ENCODE peak calls at places on chromosomes 7 and 10, in ten cellular contexts. D is RWPE2, W is GM12878, J is fibroblast of lung, U is colonic mucosa, S is tibial artery, F is PC-3, H is stomach, L is cardiac muscle cell, V is OCI-LY7. G is an unnamed sample.

GRCh38 chr7:87287738-87288341 is 57.6 kb upstream of the CROT start:
- DNase-seq in H (no peak), V (no peak), S (no peak), L (no peak), D (no peak), J (no peak), W (no peak), U (no peak), F (no peak), G (no peak)

GRCh38 chr7:73624669-73625001 is 313 bp upstream of the MLXIPL start:
- DNase-seq in D (no peak), V (no peak), F (no peak), L (no peak), H (no peak), S (no peak), U (no peak), J (no peak), W (no peak), G (no peak)

GRCh38 chr7:102390697-102391484 is 5.3 kb upstream of the PRKRIP1 start:
- DNase-seq in L (peak; percentile 83), U (peak; percentile 89), D (peak; percentile 79), J (peak; percentile 73), S (peak; percentile 84), F (peak; percentile 80), H (peak; percentile 89), V (peak; percentile 81), W (no peak), G (peak; percentile 75)

GRCh38 chr10:26214538-26215461 is 1.8 kb upstream of the GAD2 start:
- DNase-seq in J (no peak), U (no peak), W (no peak), F (no peak), D (no peak), L (no peak), H (no peak), S (no peak), V (no peak), G (no peak)

GRCh38 chr7:140342732-140343514 is 55.4 kb downstream of the SLC37A3 start:
- DNase-seq in D (no peak), V (peak; percentile 63), J (peak; percentile 32), W (no peak), L (peak; percentile 48), H (peak; percentile 31), F (peak; percentile 31), U (peak; percentile 49), S (no peak), G (no peak)

GRCh38 chr10:9305018-9305655 is 1250.6 kb downstream of the GATA3 start:
- DNase-seq in H (no peak), L (peak; percentile 43), J (peak; percentile 52), W (no peak), V (peak; percentile 11), D (no peak), U (no peak), F (peak; percentile 32), S (no peak), G (no peak)

GRCh38 chr7:77800158-77800557 is 1.6 kb downstream of the PHTF2 start:
- DNase-seq in W (peak; percentile 48), D (no peak), V (peak; percentile 30), L (peak; percentile 68), U (peak; percentile 31), H (no peak), J (no peak), S (no peak), F (no peak), G (no peak)

GRCh38 chr10:125004571-125005311 is 62.8 kb downstream of the ZRANB1 start:
- DNase-seq in J (no peak), U (no peak), D (peak; percentile 58), F (no peak), L (no peak), H (peak; percentile 17), V (no peak), W (no peak), S (peak; percentile 62), G (no peak)

GRCh38 chr10:70478191-70479160 is at the start of gene PALD1:
- DNase-seq in L (peak; percentile 39), H (peak; percentile 44), V (peak; percentile 81), D (no peak), U (peak; percentile 64), W (no peak), F (peak; percentile 70), S (peak; percentile 88), J (peak; percentile 33), G (peak; percentile 54)

GRCh38 chr7:105353752-105354328 is 34.9 kb downstream of the SRPK2 start:
- DNase-seq in J (peak; percentile 43), S (peak; percentile 74), W (no peak), H (peak; percentile 49), F (no peak), D (no peak), V (peak; percentile 11), U (peak; percentile 39), L (peak; percentile 80), G (no peak)

GRCh38 chr7:33107136-33108066 is 1.8 kb downstream of the RP9 start:
- DNase-seq in J (peak; percentile 63), U (peak; percentile 45), V (peak; percentile 74), H (peak; percentile 31), W (no peak), L (peak; percentile 69), S (no peak), F (peak; percentile 55), D (no peak), G (no peak)

GRCh38 chr7:27433581-27433980 is 191.0 kb downstream of the EVX1 start:
- DNase-seq in V (no peak), S (no peak), U (no peak), W (no peak), F (no peak), H (no peak), L (no peak), J (no peak), D (no peak), G (no peak)

GRCh38 chr7:118280319-118281012 is 56.0 kb downstream of the ANKRD7 start:
- DNase-seq in D (no peak), W (no peak), S (no peak), F (no peak), L (no peak), J (no peak), U (no peak), H (no peak), V (no peak), G (no peak)

GRCh38 chr7:1599571-1600395 is 30.0 kb upstream of the PSMG3 start:
- DNase-seq in H (no peak), S (no peak), W (no peak), F (no peak), D (no peak), L (no peak), V (no peak), J (no peak), U (no peak), G (no peak)
- H3K4me1 ChIP-seq in H (no peaks in the 10 kb centered on the region), S (no peaks in the 10 kb centered on the region), W (no peaks in the 10 kb centered on the region), F (no peaks in the 10 kb centered on the region), D (no peaks in the 10 kb centered on the region), L (no peaks in the 10 kb centered on the region), V (no peaks in the 10 kb centered on the region), J (no peaks in the 10 kb centered on the region), U (no peaks in the 10 kb centered on the region), G (no peaks in the 10 kb centered on the region)

DNA sequence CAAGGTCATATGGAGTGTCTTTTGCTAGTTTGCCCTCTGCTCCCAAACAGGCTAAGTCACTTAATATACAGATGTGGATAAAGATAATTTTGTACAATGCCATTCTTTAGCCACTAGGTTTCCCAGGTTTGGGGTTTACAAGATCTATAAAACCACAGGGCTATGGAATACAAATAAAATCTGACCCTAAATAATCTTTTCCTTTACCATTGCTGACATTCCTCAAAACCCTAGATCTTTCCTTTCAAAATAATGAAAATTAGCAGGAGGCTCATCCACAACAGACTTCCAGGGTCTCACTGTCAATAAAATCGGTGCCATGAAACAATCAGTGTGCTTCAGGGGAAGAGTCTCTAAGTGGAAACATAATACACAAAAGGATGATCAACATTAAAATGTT is 148.4 kb downstream of the CPEB3 start:
- DNase-seq in S (no peak), W (no peak), V (peak; percentile 27), D (no peak), L (no peak), U (no peak), J (no peak), F (peak; percentile 63), H (no peak), G (no peak)
- TF ChIP-seq CTCF in S (no peak), W (no peak), V (peak; percentile 60), D (no peak), L (no peak), U (no peak), J (no peak), F (peak; percentile 43), H (no peak), G (no peak)

GRCh38 chr10:122852261-122852660 is 6.6 kb upstream of the CUZD1 start:
- DNase-seq in F (peak; percentile 75), H (no peak), L (no peak), W (no peak), U (no peak), D (no peak), J (no peak), V (no peak), S (no peak), G (no peak)

GRCh38 chr10:122850705-122851640 is 5.3 kb upstream of the CUZD1 start:
- DNase-seq in U (no peak), W (no peak), L (peak; percentile 49), V (no peak), H (no peak), F (peak; percentile 56), S (no peak), D (no peak), J (peak; percentile 74), G (no peak)

GRCh38 chr10:122854648-122855047 is 9.0 kb upstream of the CUZD1 start:
- DNase-seq in V (no peak), S (no peak), F (peak; percentile 88), W (no peak), J (peak; percentile 73), U (no peak), H (no peak), L (peak; percentile 38), D (no peak), G (no peak)

GRCh38 chr10:122855745-122856144 is 10.1 kb upstream of the CUZD1 start:
- DNase-seq in D (no peak), V (no peak), U (no peak), W (no peak), F (no peak), J (peak; percentile 47), L (no peak), S (no peak), H (no peak), G (no peak)

DNA sequence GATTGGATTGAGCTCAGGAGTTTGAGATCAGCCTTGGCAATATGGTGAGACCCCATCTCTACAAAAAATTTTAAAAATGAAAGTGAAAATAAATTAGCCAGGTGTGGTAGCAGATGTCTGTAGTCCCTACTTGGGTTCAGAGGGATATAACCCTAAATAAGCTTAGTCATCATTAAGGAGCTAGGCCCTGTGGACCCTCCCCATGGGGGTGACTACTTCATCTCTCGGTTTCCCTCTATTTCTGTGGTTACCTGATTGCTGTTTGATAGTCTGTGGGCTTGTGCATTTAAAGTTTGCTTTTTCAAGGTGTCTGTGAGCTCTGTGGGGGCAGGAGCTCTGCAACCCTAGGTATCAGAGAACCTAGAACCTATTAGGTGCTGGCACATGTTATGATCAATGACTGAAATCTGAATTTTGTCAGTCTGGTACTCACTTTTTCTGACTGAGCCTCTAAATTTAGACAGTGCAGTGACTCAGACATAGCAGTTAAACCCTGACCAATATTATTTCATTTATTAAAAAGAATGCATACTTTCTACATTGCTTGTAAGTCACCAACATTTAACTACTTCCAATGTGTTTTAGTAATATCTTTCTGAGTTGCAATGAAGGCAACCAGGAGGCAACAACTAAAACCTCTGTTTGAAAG is 8.1 kb upstream of the CUZD1 start:
- DNase-seq in S (no peak), F (peak; percentile 33), V (no peak), W (no peak), J (peak; percentile 47), D (no peak), H (no peak), L (no peak), U (no peak), G (no peak)
- H3K4me1 ChIP-seq in S (no peaks in the 10 kb centered on the region), F (peaks cover 80% of the 10 kb centered on the region), V (no peaks in the 10 kb centered on the region), W (no peaks in the 10 kb centered on the region), J (peaks cover 38% of the 10 kb centered on the region), D (peaks cover 50% of the 10 kb centered on the region), H (no peaks in the 10 kb centered on the region), L (no peaks in the 10 kb centered on the region), U (no peaks in the 10 kb centered on the region), G (peaks cover 2% of the 10 kb centered on the region)

GRCh38 chr7:135833642-135834041 is 85.0 kb upstream of the FAM180A start:
- DNase-seq in D (no peak), L (no peak), J (no peak), F (no peak), V (no peak), U (no peak), S (no peak), W (no peak), H (no peak), G (no peak)
- TF ChIP-seq CTCF in D (no peak), L (no peak), J (no peak), F (no peak), V (no peak), U (no peak), S (no peak), W (no peak), H (no peak), G (no peak)

G was measured in prostate gland.